ENCODE peak calls at places on chromosome 6, in nine cellular contexts. F is GM13976, U is AG08395, D is GM12891, I is hepatocyte, C is AML-193, P is right lobe of liver, R is lung microvascular endothelial cell, X is IMR-90. Z is an unnamed sample.

GRCh38 chr6:71220466-71220865 is 68.1 kb upstream of the OGFRL1 start:
- DNase-seq in F (no peak), U (no peak), D (no peak), I (no peak), C (no peak), P (no peak), R (peak), X (no peak), Z (no peak)

GRCh38 chr6:134436950-134437349 is 119.0 kb upstream of the SGK1 start:
- DNase-seq in F (no peak), U (peak), D (no peak), I (no peak), C (peak), P (no peak), R (peak), X (peak), Z (no peak)

GRCh38 chr6:97594834-97595233 is 311.8 kb upstream of the MMS22L start:
- DNase-seq in F (no peak), U (peak), D (no peak), I (no peak), C (no peak), P (no peak), R (no peak), X (peak), Z (no peak)

GRCh38 chr6:170102038-170102437 is 188.8 kb downstream of the DLL1 start:
- DNase-seq in F (no peak), U (no peak), D (no peak), I (no peak), C (no peak), P (peak), R (no peak), X (no peak), Z (no peak)

GRCh38 chr6:2990179-2990931 is 9.3 kb upstream of the NQO2 start:
- DNase-seq in F (no peak), U (no peak), D (no peak), I (peak), C (peak), P (peak), R (peak), X (no peak), Z (peak)

GRCh38 chr6:108746411-108746810 is 101.8 kb upstream of the ARMC2 start:
- DNase-seq in F (no peak), U (no peak), D (no peak), I (peak), C (no peak), P (no peak), R (no peak), X (no peak), Z (no peak)

GRCh38 chr6:125953502-125953875 is 3.1 kb upstream of the HINT3 start:
- DNase-seq in F (no peak), U (no peak), D (no peak), I (peak), C (no peak), P (no peak), R (peak), X (no peak), Z (peak)

GRCh38 chr6:143079325-143079640 is 18.6 kb downstream of the AIG1 start:
- DNase-seq in F (no peak), U (no peak), D (no peak), I (no peak), C (no peak), P (no peak), R (no peak), X (no peak), Z (no peak)

GRCh38 chr6:28789553-28790083 is 134.2 kb downstream of the TRIM27 start:
- DNase-seq in F (no peak), U (peak), D (no peak), I (peak), C (no peak), P (no peak), R (peak), X (peak), Z (peak)

GRCh38 chr6:19669206-19669605 is 168.0 kb upstream of the ID4 start:
- DNase-seq in F (no peak), U (peak), D (no peak), I (no peak), C (no peak), P (no peak), R (no peak), X (no peak), Z (no peak)

Z was measured in Calu3.